ENCODE peak calls at places on chromosomes 7 and 10, in ten cellular contexts. E is HTR-8/SVneo; O is activated naive CD8-positive, alpha-beta T cell treated with anti-CD3 and anti-CD28 coated beads, Interleukin-2, amount 50 U/mL, for 24 hours; M is iPS-NIHi11; N is MV-4-11; G is tibial nerve; A is Right ventricle myocardium superior; S is stromal cell of bone marrow; K is RPMI7951; C is GM20000. R is an unnamed sample.

GRCh38 chr10:31769564-31769963 is 159.1 kb downstream of the ARHGAP12 start:
- DNase-seq in E (peak; percentile 38), O (no peak), M (no peak), N (no peak), G (no peak), A (no peak), S (no peak), K (peak; percentile 62), C (no peak), R (no peak)

GRCh38 chr7:9691286-9691685 is 1257.9 kb downstream of the NXPH1 start:
- DNase-seq in E (no peak), O (no peak), M (no peak), N (no peak), G (no peak), A (no peak), S (no peak), K (no peak), C (no peak), R (no peak)

GRCh38 chr7:41135511-41135910 is 567.4 kb downstream of the INHBA start:
- DNase-seq in E (no peak), O (no peak), M (no peak), N (no peak), G (no peak), A (no peak), S (no peak), K (no peak), C (no peak), R (no peak)

GRCh38 chr10:35890970-35891330 is 248.9 kb upstream of the FZD8 start:
- DNase-seq in E (no peak), O (no peak), M (no peak), N (no peak), G (no peak), A (no peak), S (no peak), K (no peak), C (no peak), R (no peak)

GRCh38 chr10:89352039-89352597 is 24.3 kb downstream of the IFIT3 start:
- DNase-seq in E (peak; percentile 56), O (no peak), M (peak; percentile 50), N (no peak), G (no peak), A (no peak), S (peak; percentile 96), K (peak; percentile 88), C (peak; percentile 32), R (no peak)

GRCh38 chr10:72740526-72740925 is 48.6 kb downstream of the MCU start:
- DNase-seq in E (peak; percentile 46), O (no peak), M (peak; percentile 41), N (peak; percentile 10), G (no peak), A (no peak), S (no peak), K (peak; percentile 32), C (no peak), R (peak; percentile 33)

GRCh38 chr10:21031232-21031790 is 134.2 kb upstream of the NEBL start:
- DNase-seq in E (no peak), O (no peak), M (no peak), N (no peak), G (no peak), A (no peak), S (no peak), K (no peak), C (no peak), R (no peak)

GRCh38 chr7:152121432-152121831 is 96.0 kb downstream of the GALNT11 start:
- DNase-seq in E (no peak), O (no peak), M (no peak), N (no peak), G (no peak), A (no peak), S (no peak), K (no peak), C (no peak), R (no peak)

GRCh38 chr7:100887186-100887954 is 2.1 kb downstream of the UFSP1 start:
- DNase-seq in E (no peak), O (peak; percentile 60), M (no peak), N (peak; percentile 96), G (no peak), A (peak; percentile 68), S (no peak), K (no peak), C (peak; percentile 90), R (no peak)

GRCh38 chr10:96626795-96627194 is 40.0 kb upstream of the TM9SF3 start:
- DNase-seq in E (no peak), O (no peak), M (peak; percentile 33), N (peak; percentile 22), G (no peak), A (no peak), S (no peak), K (peak; percentile 10), C (no peak), R (no peak)